ENCODE peak calls at places on chromosomes 7 and 10, in four cellular contexts. I is foreskin fibroblast, J is heart right ventricle, N is thoracic aorta. E is an unnamed sample.

GRCh38 chr10:123995461-123996131 is 97.8 kb downstream of the CHST15 start:
- DNase-seq in I (peak; percentile 92), J (peak; percentile 39), N (no peak), E (peak; percentile 77)

GRCh38 chr7:127377425-127377824 is 15.1 kb downstream of the ZNF800 start:
- DNase-seq in I (no peak), J (no peak), N (no peak), E (no peak)

GRCh38 chr10:44552716-44553115 is 167.8 kb upstream of the CXCL12 start:
- DNase-seq in I (peak; percentile 72), J (no peak), N (no peak), E (no peak)

GRCh38 chr10:102241444-102242117 is at the start of gene PITX3:
- DNase-seq in I (peak; percentile 98), J (peak; percentile 95), N (peak; percentile 80), E (peak; percentile 93)

GRCh38 chr7:100567751-100568175 is 5.9 kb downstream of the SAP25 start:
- DNase-seq in I (no peak), J (no peak), N (no peak), E (no peak)

GRCh38 chr7:47635091-47636090 is 53.5 kb upstream of the TNS3 start:
- DNase-seq in I (peak; percentile 42), J (peak; percentile 46), N (no peak), E (no peak)

GRCh38 chr10:114258274-114258840 is 19.3 kb downstream of the VWA2 start:
- DNase-seq in I (no peak), J (no peak), N (no peak), E (no peak)

GRCh38 chr7:39709768-39710291 is 86.5 kb downstream of the RALA start:
- DNase-seq in I (peak; percentile 88), J (no peak), N (no peak), E (no peak)

GRCh38 chr10:71264345-71265200 is 52.2 kb downstream of the UNC5B start:
- DNase-seq in I (peak; percentile 33), J (no peak), N (no peak), E (no peak)

GRCh38 chr10:114404171-114405010 is at the start of gene AFAP1L2:
- DNase-seq in I (peak; percentile 26), J (peak; percentile 58), N (no peak), E (no peak)

DNA sequence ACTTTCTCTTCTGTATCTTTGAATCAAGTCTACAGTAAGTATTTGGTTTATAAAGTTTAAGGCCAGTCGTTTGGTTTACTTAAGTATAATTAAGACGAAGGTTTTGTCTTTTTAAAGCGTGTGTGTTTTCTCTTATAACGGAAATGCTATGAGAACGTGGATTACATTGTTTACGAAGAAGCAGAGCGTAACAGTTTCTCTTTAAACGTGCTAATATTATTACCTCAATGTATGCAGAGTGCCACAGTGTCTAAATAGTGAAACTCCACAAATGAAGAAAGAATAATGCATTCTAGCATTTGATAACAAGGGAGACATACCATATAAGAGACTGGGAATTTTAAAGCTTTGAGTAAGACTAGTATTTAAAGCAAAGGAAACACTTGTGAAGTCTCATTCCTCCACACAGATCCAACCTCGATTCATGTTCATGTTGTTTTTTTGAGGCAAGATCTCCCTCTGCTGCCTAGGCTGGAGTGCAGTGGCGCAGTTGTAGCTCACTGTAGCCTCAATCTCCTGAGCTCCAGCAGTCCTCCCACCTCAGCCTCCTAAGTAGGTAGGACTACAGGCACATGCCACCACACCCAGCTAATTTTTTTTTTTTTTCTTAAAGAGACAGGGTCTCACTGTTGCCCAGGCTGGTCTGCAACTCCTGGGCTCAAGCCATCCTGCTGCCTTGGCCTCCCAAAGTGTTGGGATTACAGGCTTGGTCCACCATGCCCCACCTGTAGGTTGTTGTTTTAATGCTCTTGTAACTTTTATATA is 75.1 kb downstream of the ANKRD61 start:
- DNase-seq in I (peak; percentile 32), J (no peak), N (no peak), E (peak; percentile 64)
- TF ChIP-seq CTCF in I (no peak), J (no peak), N (no peak), E (peak; percentile 23)

GRCh38 chr7:36299882-36300341 is 89.8 kb upstream of the ANLN start:
- DNase-seq in I (no peak), J (no peak), N (no peak), E (no peak)
- TF ChIP-seq CTCF in I (no peak), J (no peak), N (no peak), E (no peak)

GRCh38 chr10:127150136-127150535 is 46.3 kb downstream of the INSYN2A start:
- DNase-seq in I (peak; percentile 69), J (no peak), N (no peak), E (no peak)

GRCh38 chr10:127149613-127150081 is 46.7 kb downstream of the INSYN2A start:
- DNase-seq in I (peak; percentile 62), J (no peak), N (no peak), E (no peak)

GRCh38 chr10:127148066-127148932 is 48.1 kb downstream of the INSYN2A start:
- DNase-seq in I (peak; percentile 94), J (no peak), N (no peak), E (no peak)

GRCh38 chr10:127151541-127151940 is 44.9 kb downstream of the INSYN2A start:
- DNase-seq in I (no peak), J (no peak), N (no peak), E (no peak)

DNA sequence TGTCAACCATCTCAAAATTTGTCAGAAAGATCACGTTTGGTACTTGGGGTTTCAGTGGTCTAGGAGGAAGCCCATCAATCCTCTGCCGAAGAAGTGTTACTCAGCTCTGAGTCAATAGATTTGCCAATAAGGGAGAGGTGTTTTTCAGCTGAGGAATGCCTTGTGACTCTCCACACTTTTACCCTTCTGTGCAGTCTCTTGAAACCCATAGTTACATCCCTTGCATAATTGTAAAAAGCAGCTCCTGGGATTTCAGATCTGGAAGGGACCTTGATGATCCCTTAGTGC is 47.5 kb downstream of the INSYN2A start:
- DNase-seq in I (peak; percentile 89), J (no peak), N (no peak), E (no peak)
- TF ChIP-seq CTCF in I (no peak), J (no peak), N (no peak), E (no peak)

GRCh38 chr7:73351447-73352167 is 23.6 kb downstream of the FKBP6 start:
- DNase-seq in I (no peak), J (no peak), N (no peak), E (no peak)

GRCh38 chr7:73354196-73354595 is 26.2 kb downstream of the FKBP6 start:
- DNase-seq in I (no peak), J (no peak), N (no peak), E (no peak)

GRCh38 chr7:73352784-73353183 is 24.8 kb downstream of the FKBP6 start:
- DNase-seq in I (no peak), J (no peak), N (no peak), E (no peak)

GRCh38 chr7:73353243-73353642 is 25.3 kb downstream of the FKBP6 start:
- DNase-seq in I (no peak), J (no peak), N (no peak), E (no peak)

DNA sequence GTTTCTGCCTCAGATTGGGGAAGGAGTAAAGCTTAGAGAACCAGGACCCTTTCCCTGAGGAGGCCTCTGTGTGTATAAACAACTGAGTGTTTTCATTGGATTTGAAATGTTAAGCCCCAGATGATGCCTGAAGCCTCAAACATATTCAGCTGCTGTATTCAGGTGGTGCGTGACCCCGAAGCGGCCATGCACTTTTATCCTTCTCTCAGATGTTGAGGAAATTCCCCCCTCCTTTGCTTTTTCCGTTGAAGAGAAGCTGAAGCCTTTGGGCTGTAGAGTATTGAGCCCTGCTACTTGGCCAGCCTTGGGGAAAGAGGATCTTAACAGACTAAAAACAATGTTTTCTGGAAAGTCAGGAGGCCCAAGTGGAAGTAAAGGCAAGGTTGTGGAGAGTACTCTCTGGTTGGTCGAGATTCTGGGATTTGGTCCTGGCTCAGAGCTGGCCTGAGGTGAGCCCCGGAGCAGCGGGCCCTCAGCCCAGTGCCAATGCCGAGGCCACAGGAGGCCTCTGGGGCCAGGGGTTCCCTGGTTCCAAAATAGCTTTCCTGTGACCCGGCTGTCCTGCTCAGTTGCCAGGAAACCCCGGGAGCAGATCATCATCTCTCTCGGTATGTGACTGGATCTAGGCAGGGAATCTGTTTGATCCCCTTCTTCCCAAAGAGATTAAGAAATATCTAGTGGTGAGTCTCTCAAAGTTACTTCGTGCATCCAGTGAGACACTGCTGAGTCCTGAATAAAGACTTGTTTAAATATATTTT is 22.5 kb downstream of the FKBP6 start:
- DNase-seq in I (no peak), J (no peak), N (no peak), E (no peak)
- TF ChIP-seq CTCF in I (no peak), J (no peak), N (no peak), E (no peak)

DNA sequence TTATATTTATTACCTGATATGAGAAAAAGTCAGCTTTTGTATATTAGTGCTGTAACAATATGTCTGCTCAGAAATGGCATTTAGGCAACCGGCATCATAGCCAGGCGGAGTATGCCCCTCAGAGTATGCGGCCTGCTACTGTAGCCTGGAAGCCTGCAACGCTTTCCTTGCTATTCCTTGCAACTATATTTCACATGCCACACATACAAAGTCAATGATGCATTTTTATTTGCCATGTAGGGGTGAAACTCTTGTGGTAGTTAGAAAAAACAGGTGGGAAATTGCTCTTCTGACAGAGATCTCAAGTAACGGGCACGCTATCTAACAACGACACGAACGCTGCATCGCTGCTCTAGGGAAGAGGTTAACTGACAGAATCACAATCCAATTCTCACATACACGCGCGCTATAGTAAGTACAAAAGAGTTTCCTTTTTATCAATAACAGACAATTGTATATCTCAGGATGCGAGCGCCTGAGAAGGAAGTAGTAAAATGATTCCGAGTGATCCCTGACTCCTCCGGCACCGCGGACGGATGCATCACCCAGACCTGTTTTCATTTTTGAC is 5.9 kb downstream of the EBF3 start:
- DNase-seq in I (no peak), J (no peak), N (no peak), E (no peak)
- TF ChIP-seq CTCF in I (no peak), J (peak; percentile 32), N (no peak), E (no peak)

DNA sequence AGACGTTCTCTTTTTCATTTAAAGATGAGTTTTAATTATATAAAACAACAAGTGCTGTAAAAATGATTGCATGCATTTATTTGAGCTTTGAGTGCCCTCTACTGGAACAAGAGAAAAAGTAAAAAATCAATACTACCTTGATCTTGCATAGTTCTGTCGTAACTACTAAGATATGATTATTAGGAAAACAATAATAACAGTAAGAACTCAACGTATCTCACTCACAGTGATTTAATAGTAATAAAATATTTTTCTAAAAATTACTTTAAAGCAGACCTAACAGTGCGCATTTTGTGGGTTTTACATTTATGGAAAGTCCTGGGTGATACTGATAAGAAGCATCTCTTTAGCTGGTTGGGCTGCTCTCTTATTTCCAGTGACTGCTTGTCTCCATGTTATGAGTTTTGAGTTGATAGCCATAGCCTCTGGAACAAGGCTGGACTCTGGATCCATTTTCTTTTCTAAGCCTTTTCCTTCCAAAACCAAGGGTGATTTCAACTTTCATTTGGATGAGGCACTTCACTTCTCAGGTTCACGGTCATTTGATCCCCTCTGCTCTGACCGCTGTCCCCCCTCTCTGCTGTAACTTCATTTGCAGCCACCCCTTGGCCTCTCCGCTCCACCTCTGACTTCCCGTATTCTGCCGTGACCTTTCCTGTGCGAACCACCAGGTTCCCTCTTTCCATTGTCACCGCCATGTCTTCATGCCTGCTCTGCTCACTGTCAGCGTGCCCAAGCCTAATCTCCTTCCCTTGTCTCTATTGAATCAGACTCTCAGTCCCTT is 29.6 kb upstream of the INHBA start:
- DNase-seq in I (peak; percentile 47), J (no peak), N (no peak), E (no peak)
- TF ChIP-seq CTCF in I (peak; percentile 31), J (no peak), N (peak; percentile 44), E (no peak)